ENCODE peak calls at places on chromosomes 16 and 17, in five cellular contexts. One of them, this sample, is unnamed.

GRCh38 chr16:27097671-27098275 is 31.0 kb downstream of the C16orf82 start:
- DNase-seq in SK-N-SH: no peak
- DNase-seq in HepG2: no peak
- DNase-seq in GM12878: no peak
- DNase-seq in HCT116: no peak
- DNase-seq in this sample: no peak

GRCh38 chr16:9126609-9127008 is 35.2 kb downstream of the HAPSTR1 start:
- DNase-seq in SK-N-SH: no peak
- DNase-seq in HepG2: no peak
- DNase-seq in GM12878: no peak
- DNase-seq in HCT116: no peak
- DNase-seq in this sample: no peak

GRCh38 chr17:38322156-38322779 is 21.5 kb downstream of the GPR179 start:
- DNase-seq in SK-N-SH: peak; percentile 85
- DNase-seq in HepG2: peak; percentile 48
- DNase-seq in GM12878: no peak
- DNase-seq in HCT116: peak; percentile 28
- DNase-seq in this sample: peak; percentile 36

GRCh38 chr17:47961406-47961805 is 3.7 kb upstream of the PRR15L start:
- DNase-seq in SK-N-SH: no peak
- DNase-seq in HepG2: no peak
- DNase-seq in GM12878: no peak
- DNase-seq in HCT116: no peak
- DNase-seq in this sample: no peak

GRCh38 chr17:51770031-51770759 is 388.3 kb downstream of the CA10 start:
- DNase-seq in SK-N-SH: no peak
- DNase-seq in HepG2: no peak
- DNase-seq in GM12878: no peak
- DNase-seq in HCT116: no peak
- DNase-seq in this sample: no peak

GRCh38 chr17:8338806-8339205 is 834 bp upstream of the ODF4 start:
- DNase-seq in SK-N-SH: no peak
- DNase-seq in HepG2: no peak
- DNase-seq in GM12878: no peak
- DNase-seq in HCT116: no peak
- DNase-seq in this sample: no peak

GRCh38 chr16:77289331-77289809 is 90.2 kb downstream of the SYCE1L start:
- DNase-seq in SK-N-SH: peak; percentile 15
- DNase-seq in HepG2: no peak
- DNase-seq in GM12878: no peak
- DNase-seq in HCT116: no peak
- DNase-seq in this sample: no peak

GRCh38 chr17:10151667-10152496 is 46.5 kb downstream of the GAS7 start:
- DNase-seq in SK-N-SH: no peak
- DNase-seq in HepG2: no peak
- DNase-seq in GM12878: no peak
- DNase-seq in HCT116: no peak
- DNase-seq in this sample: no peak

GRCh38 chr17:55883112-55883511 is 132.3 kb downstream of the PCTP start:
- DNase-seq in SK-N-SH: peak; percentile 7
- DNase-seq in HepG2: peak; percentile 9
- DNase-seq in GM12878: no peak
- DNase-seq in HCT116: no peak
- DNase-seq in this sample: no peak

GRCh38 chr17:676060-676745 is 38.4 kb downstream of the VPS53 start:
- DNase-seq in SK-N-SH: no peak
- DNase-seq in HepG2: no peak
- DNase-seq in GM12878: no peak
- DNase-seq in HCT116: no peak
- DNase-seq in this sample: no peak

GRCh38 chr17:58136669-58137279 is 11.4 kb upstream of the OR4D1 start:
- DNase-seq in SK-N-SH: peak; percentile 63
- DNase-seq in HepG2: peak; percentile 45
- DNase-seq in GM12878: no peak
- DNase-seq in HCT116: peak; percentile 54
- DNase-seq in this sample: no peak

GRCh38 chr16:51636913-51637743 is 486.1 kb upstream of the SALL1 start:
- DNase-seq in SK-N-SH: peak; percentile 48
- DNase-seq in HepG2: no peak
- DNase-seq in GM12878: no peak
- DNase-seq in HCT116: no peak
- DNase-seq in this sample: no peak

GRCh38 chr16:30521873-30522641 is 4.3 kb downstream of the ZNF768 start:
- DNase-seq in SK-N-SH: no peak
- DNase-seq in HepG2: peak; percentile 82
- DNase-seq in GM12878: no peak
- DNase-seq in HCT116: no peak
- DNase-seq in this sample: no peak

GRCh38 chr17:77286641-77287431 is 146.1 kb downstream of the SEC14L1 start:
- DNase-seq in SK-N-SH: peak; percentile 88
- DNase-seq in HepG2: peak; percentile 100
- DNase-seq in GM12878: no peak
- DNase-seq in HCT116: peak; percentile 73
- DNase-seq in this sample: no peak

GRCh38 chr17:50675627-50676026 is 32.1 kb downstream of the ANKRD40 start:
- DNase-seq in SK-N-SH: no peak
- DNase-seq in HepG2: no peak
- DNase-seq in GM12878: no peak
- DNase-seq in HCT116: no peak
- DNase-seq in this sample: no peak

GRCh38 chr17:39306028-39306427 is 80.3 kb upstream of the STAC2 start:
- DNase-seq in SK-N-SH: no peak
- DNase-seq in HepG2: no peak
- DNase-seq in GM12878: no peak
- DNase-seq in HCT116: no peak
- DNase-seq in this sample: no peak

GRCh38 chr17:83192161-83192788 is 112.9 kb downstream of the METRNL start:
- DNase-seq in SK-N-SH: no peak
- DNase-seq in HepG2: no peak
- DNase-seq in GM12878: no peak
- DNase-seq in HCT116: no peak
- DNase-seq in this sample: no peak

GRCh38 chr16:28292731-28293588 is 635 bp downstream of the SBK1 start:
- DNase-seq in SK-N-SH: peak; percentile 74
- DNase-seq in HepG2: no peak
- DNase-seq in GM12878: no peak
- DNase-seq in HCT116: no peak
- DNase-seq in this sample: no peak

GRCh38 chr17:2215616-2216364 is 87.8 kb downstream of the SMG6 start:
- DNase-seq in SK-N-SH: peak; percentile 79
- DNase-seq in HepG2: no peak
- DNase-seq in GM12878: no peak
- DNase-seq in HCT116: no peak
- DNase-seq in this sample: no peak

GRCh38 chr17:61185385-61185784 is 214.3 kb upstream of the TBX2 start:
- DNase-seq in SK-N-SH: no peak
- DNase-seq in HepG2: no peak
- DNase-seq in GM12878: no peak
- DNase-seq in HCT116: no peak
- DNase-seq in this sample: no peak

GRCh38 chr17:39960406-39961053 is 2.3 kb upstream of the GSDMA start:
- DNase-seq in SK-N-SH: no peak
- DNase-seq in HepG2: peak; percentile 72
- DNase-seq in GM12878: no peak
- DNase-seq in HCT116: no peak
- DNase-seq in this sample: no peak

GRCh38 chr16:53695070-53695469 is 8.6 kb downstream of the RPGRIP1L start:
- DNase-seq in SK-N-SH: no peak
- DNase-seq in HepG2: no peak
- DNase-seq in GM12878: no peak
- DNase-seq in HCT116: no peak
- DNase-seq in this sample: no peak

GRCh38 chr16:54286330-54287017 is at the start of gene IRX3:
- DNase-seq in SK-N-SH: peak; percentile 95
- DNase-seq in HepG2: peak; percentile 91
- DNase-seq in GM12878: no peak
- DNase-seq in HCT116: peak; percentile 66
- DNase-seq in this sample: peak; percentile 45

GRCh38 chr16:88685156-88686061 is 898 bp downstream of the SNAI3 start:
- DNase-seq in SK-N-SH: peak; percentile 79
- DNase-seq in HepG2: no peak
- DNase-seq in GM12878: no peak
- DNase-seq in HCT116: no peak
- DNase-seq in this sample: no peak

GRCh38 chr17:78839762-78840529 is 668 bp downstream of the USP36 start:
- DNase-seq in SK-N-SH: peak; percentile 79
- DNase-seq in HepG2: peak; percentile 44
- DNase-seq in GM12878: no peak
- DNase-seq in HCT116: no peak
- DNase-seq in this sample: no peak

GRCh38 chr17:73431401-73432205 is 119.8 kb upstream of the CDC42EP4 start:
- DNase-seq in SK-N-SH: no peak
- DNase-seq in HepG2: no peak
- DNase-seq in GM12878: no peak
- DNase-seq in HCT116: no peak
- DNase-seq in this sample: no peak

GRCh38 chr17:2591040-2591640 is 2.3 kb upstream of the PAFAH1B1 start:
- DNase-seq in SK-N-SH: no peak
- DNase-seq in HepG2: no peak
- DNase-seq in GM12878: no peak
- DNase-seq in HCT116: no peak
- DNase-seq in this sample: no peak

GRCh38 chr17:77223642-77224420 is 83.1 kb downstream of the SEC14L1 start:
- DNase-seq in SK-N-SH: no peak
- DNase-seq in HepG2: no peak
- DNase-seq in GM12878: no peak
- DNase-seq in HCT116: no peak
- DNase-seq in this sample: no peak

GRCh38 chr17:22512997-22513538 is 820.7 kb downstream of the KCNJ18 start:
- DNase-seq in SK-N-SH: peak; percentile 52
- DNase-seq in HepG2: no peak
- DNase-seq in GM12878: no peak
- DNase-seq in HCT116: no peak
- DNase-seq in this sample: no peak

GRCh38 chr16:50771366-50771765 is 29.5 kb downstream of the CYLD start:
- DNase-seq in SK-N-SH: no peak
- DNase-seq in HepG2: no peak
- DNase-seq in GM12878: no peak
- DNase-seq in HCT116: no peak
- DNase-seq in this sample: no peak

GRCh38 chr16:86834451-86835035 is 256.2 kb downstream of the FOXL1 start:
- DNase-seq in SK-N-SH: no peak
- DNase-seq in HepG2: no peak
- DNase-seq in GM12878: no peak
- DNase-seq in HCT116: no peak
- DNase-seq in this sample: peak; percentile 47

GRCh38 chr16:78388920-78389564 is 289.6 kb downstream of the WWOX start:
- DNase-seq in SK-N-SH: no peak
- DNase-seq in HepG2: no peak
- DNase-seq in GM12878: no peak
- DNase-seq in HCT116: no peak
- DNase-seq in this sample: no peak
- H3K9me3 ChIP-seq in SK-N-SH: no peaks in the 10 kb centered on the region
- H3K9me3 ChIP-seq in HepG2: peaks cover 10% of the 10 kb centered on the region
- H3K9me3 ChIP-seq in GM12878: no peaks in the 10 kb centered on the region
- H3K9me3 ChIP-seq in HCT116: no peaks in the 10 kb centered on the region
- H3K9me3 ChIP-seq in this sample: no peaks in the 10 kb centered on the region

DNA sequence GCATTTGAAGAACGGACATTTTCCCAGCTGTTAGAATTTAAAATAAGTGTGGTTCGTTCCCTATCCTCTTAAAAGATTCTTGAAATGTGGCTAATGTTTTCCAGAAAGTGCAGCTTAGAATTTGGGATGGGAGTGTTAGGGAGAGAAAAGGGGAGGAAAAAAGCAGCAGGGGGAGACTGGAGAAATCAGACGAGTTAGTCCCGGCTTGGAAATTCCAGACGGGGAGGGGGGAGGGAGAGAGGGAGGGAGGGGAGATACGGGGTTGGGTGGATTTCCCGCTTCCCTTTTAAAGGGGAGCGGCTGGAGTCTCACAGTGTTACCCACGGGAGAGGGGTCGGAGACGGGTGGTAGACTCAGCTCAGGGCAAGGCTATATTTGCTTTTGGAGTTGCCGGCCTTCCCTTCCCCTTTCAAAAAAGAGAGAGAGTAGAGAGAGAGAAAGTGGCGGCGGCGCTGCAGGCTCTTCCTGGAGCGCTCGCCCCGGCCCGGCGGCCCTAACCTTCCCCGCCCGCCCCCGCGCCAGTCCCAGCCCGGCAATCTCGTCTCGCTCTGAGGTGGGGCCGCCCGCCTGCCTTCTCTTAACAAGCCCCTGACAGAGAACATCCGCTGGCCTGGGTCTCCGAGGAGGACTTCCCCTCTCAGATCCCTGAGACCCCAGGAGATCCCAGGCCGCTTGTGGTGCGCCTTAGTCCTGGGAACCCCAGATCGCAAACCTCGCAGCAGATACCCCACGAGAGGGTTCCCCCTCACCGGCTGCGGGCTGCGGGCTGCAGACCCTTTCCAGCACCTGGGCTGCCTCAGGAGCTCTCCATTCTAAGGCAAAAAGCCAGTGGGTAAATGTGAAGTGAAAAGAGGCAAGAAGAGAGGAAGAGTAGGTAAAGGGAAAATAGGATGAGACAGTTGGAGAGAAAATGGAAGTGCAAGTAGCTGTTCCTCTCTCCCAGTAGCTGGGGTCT is 6.6 kb downstream of the IGF2BP1 start:
- DNase-seq in SK-N-SH: no peak
- DNase-seq in HepG2: no peak
- DNase-seq in GM12878: no peak
- DNase-seq in HCT116: no peak
- DNase-seq in this sample: no peak
- TF ChIP-seq SIN3A in SK-N-SH: no peak
- TF ChIP-seq SIN3A in HepG2: no peak
- TF ChIP-seq SIN3A in GM12878: no peak
- TF ChIP-seq SIN3A in HCT116: no peak
- TF ChIP-seq SIN3A in this sample: no peak

GRCh38 chr17:63435681-63436522 is 10.2 kb downstream of the CYB561 start:
- DNase-seq in SK-N-SH: peak; percentile 45
- DNase-seq in HepG2: no peak
- DNase-seq in GM12878: no peak
- DNase-seq in HCT116: no peak
- DNase-seq in this sample: no peak
- TF ChIP-seq REST in SK-N-SH: no peak
- TF ChIP-seq REST in HepG2: no peak
- TF ChIP-seq REST in GM12878: no peak
- TF ChIP-seq REST in HCT116: no peak
- TF ChIP-seq REST in this sample: no peak

GRCh38 chr16:35642322-35642835 is 2183.0 kb downstream of the TP53TG3F start:
- DNase-seq in SK-N-SH: no peak
- DNase-seq in HepG2: no peak
- DNase-seq in GM12878: no peak
- DNase-seq in HCT116: no peak
- DNase-seq in this sample: no peak
- H3K9me3 ChIP-seq in SK-N-SH: no peaks in the 10 kb centered on the region
- H3K9me3 ChIP-seq in HepG2: peaks cover 93% of the 10 kb centered on the region
- H3K9me3 ChIP-seq in GM12878: no peaks in the 10 kb centered on the region
- H3K9me3 ChIP-seq in HCT116: no peaks in the 10 kb centered on the region
- H3K9me3 ChIP-seq in this sample: no peaks in the 10 kb centered on the region

GRCh38 chr17:75490953-75491649 is 24.2 kb downstream of the CASKIN2 start:
- DNase-seq in SK-N-SH: no peak
- DNase-seq in HepG2: no peak
- DNase-seq in GM12878: no peak
- DNase-seq in HCT116: no peak
- DNase-seq in this sample: no peak
- TF ChIP-seq SIN3A in SK-N-SH: no peak
- TF ChIP-seq SIN3A in HepG2: no peak
- TF ChIP-seq SIN3A in GM12878: no peak
- TF ChIP-seq SIN3A in HCT116: no peak
- TF ChIP-seq SIN3A in this sample: no peak

GRCh38 chr17:44749076-44750020 is 9.4 kb upstream of the ADAM11 start:
- DNase-seq in SK-N-SH: no peak
- DNase-seq in HepG2: no peak
- DNase-seq in GM12878: no peak
- DNase-seq in HCT116: no peak
- DNase-seq in this sample: no peak
- TF ChIP-seq REST in SK-N-SH: no peak
- TF ChIP-seq REST in HepG2: no peak
- TF ChIP-seq REST in GM12878: no peak
- TF ChIP-seq REST in HCT116: no peak
- TF ChIP-seq REST in this sample: no peak

GRCh38 chr16:3311496-3311895 is 6.2 kb downstream of the ZNF75A start:
- DNase-seq in SK-N-SH: no peak
- DNase-seq in HepG2: no peak
- DNase-seq in GM12878: no peak
- DNase-seq in HCT116: no peak
- DNase-seq in this sample: no peak
- H3K9me3 ChIP-seq in SK-N-SH: peaks cover 11% of the 10 kb centered on the region
- H3K9me3 ChIP-seq in HepG2: no peaks in the 10 kb centered on the region
- H3K9me3 ChIP-seq in GM12878: peaks cover 39% of the 10 kb centered on the region
- H3K9me3 ChIP-seq in HCT116: peaks cover 12% of the 10 kb centered on the region
- H3K9me3 ChIP-seq in this sample: peaks cover 56% of the 10 kb centered on the region